ENCODE peak calls at places on chromosomes 1 and 21, in seven cellular contexts. One of them, this sample, is unnamed.

GRCh38 chr1:227308367-227309336 is 9.6 kb downstream of the CDC42BPA start:
- DNase-seq in lung microvascular endothelial cell: no peak
- DNase-seq in midbrain: no peak
- DNase-seq in D341Med: no peak
- DNase-seq in NB4: no peak
- DNase-seq in left ventricle myocardium inferior: no peak
- DNase-seq in HT-29: no peak
- DNase-seq in this sample: no peak

GRCh38 chr1:52542085-52542688 is 10.7 kb downstream of the TUT4 start:
- DNase-seq in lung microvascular endothelial cell: peak; percentile 9
- DNase-seq in midbrain: no peak
- DNase-seq in D341Med: no peak
- DNase-seq in NB4: no peak
- DNase-seq in left ventricle myocardium inferior: no peak
- DNase-seq in HT-29: peak; percentile 15
- DNase-seq in this sample: no peak

GRCh38 chr1:56194911-56195310 is 384.5 kb downstream of the PLPP3 start:
- DNase-seq in lung microvascular endothelial cell: no peak
- DNase-seq in midbrain: no peak
- DNase-seq in D341Med: no peak
- DNase-seq in NB4: no peak
- DNase-seq in left ventricle myocardium inferior: no peak
- DNase-seq in HT-29: no peak
- DNase-seq in this sample: no peak

GRCh38 chr21:45412491-45412890 is 7.5 kb downstream of the COL18A1 start:
- DNase-seq in lung microvascular endothelial cell: no peak
- DNase-seq in midbrain: no peak
- DNase-seq in D341Med: no peak
- DNase-seq in NB4: no peak
- DNase-seq in left ventricle myocardium inferior: peak; percentile 5
- DNase-seq in HT-29: no peak
- DNase-seq in this sample: no peak

GRCh38 chr1:19664453-19665043 is at the start of gene HTR6:
- DNase-seq in lung microvascular endothelial cell: no peak
- DNase-seq in midbrain: no peak
- DNase-seq in D341Med: peak; percentile 82
- DNase-seq in NB4: no peak
- DNase-seq in left ventricle myocardium inferior: no peak
- DNase-seq in HT-29: no peak
- DNase-seq in this sample: no peak

GRCh38 chr1:237961710-237962109 is 71.0 kb upstream of the ZP4 start:
- DNase-seq in lung microvascular endothelial cell: no peak
- DNase-seq in midbrain: no peak
- DNase-seq in D341Med: no peak
- DNase-seq in NB4: no peak
- DNase-seq in left ventricle myocardium inferior: no peak
- DNase-seq in HT-29: no peak
- DNase-seq in this sample: no peak

GRCh38 chr1:46219551-46220520 is 16.7 kb downstream of the LURAP1 start:
- DNase-seq in lung microvascular endothelial cell: no peak
- DNase-seq in midbrain: no peak
- DNase-seq in D341Med: no peak
- DNase-seq in NB4: no peak
- DNase-seq in left ventricle myocardium inferior: no peak
- DNase-seq in HT-29: no peak
- DNase-seq in this sample: no peak

GRCh38 chr1:165854101-165854845 is 26.9 kb downstream of the UCK2 start:
- DNase-seq in lung microvascular endothelial cell: peak; percentile 25
- DNase-seq in midbrain: no peak
- DNase-seq in D341Med: no peak
- DNase-seq in NB4: peak; percentile 97
- DNase-seq in left ventricle myocardium inferior: no peak
- DNase-seq in HT-29: no peak
- DNase-seq in this sample: peak; percentile 83

GRCh38 chr1:181152892-181153633 is 64.6 kb downstream of the IER5 start:
- DNase-seq in lung microvascular endothelial cell: peak; percentile 75
- DNase-seq in midbrain: peak; percentile 50
- DNase-seq in D341Med: peak; percentile 78
- DNase-seq in NB4: peak; percentile 97
- DNase-seq in left ventricle myocardium inferior: peak; percentile 89
- DNase-seq in HT-29: no peak
- DNase-seq in this sample: no peak

GRCh38 chr1:6734579-6735397 is 33.2 kb upstream of the DNAJC11 start:
- DNase-seq in lung microvascular endothelial cell: peak; percentile 12
- DNase-seq in midbrain: peak; percentile 6
- DNase-seq in D341Med: no peak
- DNase-seq in NB4: no peak
- DNase-seq in left ventricle myocardium inferior: no peak
- DNase-seq in HT-29: no peak
- DNase-seq in this sample: peak; percentile 78

This sample was measured in HFFc6.